ENCODE peak calls at places on chromosomes 3 and 15, in four cellular contexts. O is WTC11, G is smooth muscle cell of the brain vasculature, F is NCI-H524. Y is an unnamed sample.
A peak's percentile ranks its signal among the peaks of the same experiment; 100 is the strongest.

GRCh38 chr3:170896781-170897180 is 11.7 kb downstream of the EIF5A2 start:
- DNase-seq in O (no peak), G (no peak), F (no peak), Y (no peak)

GRCh38 chr3:133463441-133463860 is 63.6 kb downstream of the BFSP2 start:
- DNase-seq in O (no peak), G (no peak), F (no peak), Y (no peak)

GRCh38 chr3:184526158-184526483 is 35.5 kb upstream of the EPHB3 start:
- DNase-seq in O (no peak), G (no peak), F (peak; percentile 72), Y (no peak)

GRCh38 chr3:52558436-52558835 is 22.0 kb downstream of the UQCC5 start:
- DNase-seq in O (no peak), G (no peak), F (no peak), Y (no peak)

GRCh38 chr15:36724901-36725300 is 145.5 kb downstream of the CDIN1 start:
- DNase-seq in O (no peak), G (no peak), F (no peak), Y (no peak)

GRCh38 chr3:178949896-178950295 is 121.7 kb downstream of the ZMAT3 start:
- DNase-seq in O (no peak), G (no peak), F (no peak), Y (no peak)

GRCh38 chr15:101723161-101723873 is 956 bp downstream of the TARS3 start:
- DNase-seq in O (no peak), G (no peak), F (peak; percentile 23), Y (no peak)

GRCh38 chr15:81071130-81071529 is 62.9 kb upstream of the CFAP161 start:
- DNase-seq in O (no peak), G (no peak), F (no peak), Y (no peak)

GRCh38 chr15:88385078-88385700 is 82.0 kb downstream of the MRPL46 start:
- DNase-seq in O (no peak), G (no peak), F (no peak), Y (no peak)